ENCODE peak calls at places on chromosomes 5 and 9, in seven cellular contexts. D, U, I, K, R, M and S are unnamed samples.

GRCh38 chr5:78574157-78574673 is 74.4 kb downstream of the LHFPL2 start:
- DNase-seq in D (no peak), I (no peak), R (no peak), M (peak; percentile 65), U (peak; percentile 43), K (no peak), S (peak; percentile 26)

GRCh38 chr5:120314201-120314600 is 149.9 kb upstream of the PRR16 start:
- DNase-seq in U (peak; percentile 71), M (peak; percentile 68), R (no peak), D (no peak), I (no peak), K (no peak), S (no peak)

GRCh38 chr5:72920690-72921089 is 35.2 kb upstream of the FCHO2 start:
- DNase-seq in K (no peak), I (no peak), R (peak; percentile 26), D (no peak), M (peak; percentile 55), U (peak; percentile 60), S (no peak)

GRCh38 chr9:35105126-35105525 is 2.2 kb upstream of the STOML2 start:
- DNase-seq in M (no peak), I (no peak), D (no peak), U (no peak), R (no peak), K (no peak), S (no peak)

GRCh38 chr5:56977034-56977433 is 25.1 kb upstream of the MIER3 start:
- DNase-seq in R (no peak), M (no peak), D (no peak), K (peak; percentile 24), I (no peak), U (no peak), S (no peak)

GRCh38 chr5:69152731-69153130 is 14.2 kb upstream of the CCNB1 start:
- DNase-seq in K (no peak), R (no peak), M (no peak), U (no peak), D (no peak), I (no peak), S (no peak)

GRCh38 chr5:169629847-169630548 is 7.1 kb upstream of the DOCK2 start:
- DNase-seq in M (peak; percentile 92), R (no peak), K (no peak), D (no peak), I (no peak), U (peak; percentile 90), S (no peak)

GRCh38 chr5:55232985-55233928 is at the start of gene CCNO:
- DNase-seq in M (peak; percentile 86), R (peak; percentile 70), U (peak; percentile 69), D (no peak), I (peak; percentile 42), K (peak; percentile 90), S (peak; percentile 72)

GRCh38 chr5:93599427-93600146 is 16.6 kb downstream of the NR2F1 start:
- DNase-seq in K (no peak), M (no peak), I (no peak), D (no peak), R (no peak), U (no peak), S (no peak)

GRCh38 chr5:39586185-39586584 is 161.4 kb upstream of the DAB2 start:
- DNase-seq in M (no peak), D (no peak), U (no peak), R (no peak), K (no peak), I (no peak), S (no peak)

GRCh38 chr9:129550199-129550839 is 70.6 kb downstream of the C9orf50 start:
- DNase-seq in U (peak; percentile 55), I (peak; percentile 69), D (peak; percentile 83), M (peak; percentile 87), K (peak; percentile 80), R (no peak), S (peak; percentile 96)

GRCh38 chr5:94480511-94480910 is 137.9 kb downstream of the KIAA0825 start:
- DNase-seq in I (no peak), R (no peak), U (no peak), M (no peak), K (no peak), D (no peak), S (no peak)

GRCh38 chr9:123678038-123678877 is 251.7 kb downstream of the DENND1A start:
- DNase-seq in D (no peak), R (no peak), I (no peak), K (peak; percentile 62), M (peak; percentile 8), U (no peak), S (no peak)

GRCh38 chr5:81779125-81779934 is 28.4 kb upstream of the SSBP2 start:
- DNase-seq in M (peak; percentile 48), R (no peak), K (no peak), D (no peak), U (peak; percentile 48), I (no peak), S (peak; percentile 82)

GRCh38 chr5:27240791-27241190 is 202.4 kb upstream of the CDH9 start:
- DNase-seq in I (no peak), R (no peak), M (no peak), U (peak; percentile 33), K (no peak), D (no peak), S (no peak)

GRCh38 chr9:37939575-37940095 is 35.7 kb upstream of the SLC25A51 start:
- DNase-seq in D (no peak), R (no peak), M (peak; percentile 52), K (no peak), U (no peak), I (no peak), S (no peak)

GRCh38 chr5:68217476-68217984 is 2.0 kb downstream of the PIK3R1 start:
- DNase-seq in D (no peak), U (peak; percentile 34), I (no peak), M (peak; percentile 53), R (no peak), K (no peak), S (no peak)

GRCh38 chr9:83315649-83316048 is 222.6 kb downstream of the FRMD3 start:
- DNase-seq in R (no peak), K (no peak), U (no peak), I (no peak), M (no peak), D (no peak), S (no peak)

GRCh38 chr9:96674914-96675538 is 19.9 kb upstream of the PRXL2C start:
- DNase-seq in D (no peak), U (peak; percentile 77), K (no peak), M (peak; percentile 80), R (peak; percentile 81), I (no peak), S (no peak)

GRCh38 chr9:749712-750111 is 91.8 kb upstream of the DMRT1 start:
- DNase-seq in U (no peak), R (no peak), K (no peak), M (no peak), D (peak; percentile 43), I (no peak), S (no peak)

GRCh38 chr5:138091685-138092084 is 7.9 kb downstream of the WNT8A start:
- DNase-seq in M (no peak), U (no peak), K (no peak), I (no peak), D (no peak), R (no peak), S (no peak)

GRCh38 chr9:99377790-99378775 is 156.0 kb downstream of the SEC61B start:
- DNase-seq in R (no peak), D (no peak), U (no peak), K (no peak), M (peak; percentile 37), I (no peak), S (no peak)

GRCh38 chr9:137225701-137226331 is 842 bp downstream of the CYSRT1 start:
- DNase-seq in I (no peak), U (no peak), D (no peak), M (no peak), K (no peak), R (no peak), S (peak; percentile 80)

GRCh38 chr9:115117999-115118470 is at the start of gene TNC:
- DNase-seq in K (peak; percentile 65), D (peak; percentile 77), U (peak; percentile 75), R (no peak), I (peak; percentile 55), M (peak; percentile 97), S (peak; percentile 38)

GRCh38 chr9:77896269-77897245 is 135.1 kb downstream of the GNAQ start:
- DNase-seq in U (no peak), I (no peak), D (no peak), M (no peak), R (no peak), K (no peak), S (no peak)

GRCh38 chr9:745761-746414 is 95.6 kb upstream of the DMRT1 start:
- DNase-seq in M (no peak), R (no peak), D (no peak), U (no peak), I (no peak), K (no peak), S (no peak)

GRCh38 chr9:5361326-5362005 is 21.8 kb upstream of the RLN1 start:
- DNase-seq in I (no peak), D (no peak), R (no peak), K (no peak), M (no peak), U (no peak), S (no peak)

DNA sequence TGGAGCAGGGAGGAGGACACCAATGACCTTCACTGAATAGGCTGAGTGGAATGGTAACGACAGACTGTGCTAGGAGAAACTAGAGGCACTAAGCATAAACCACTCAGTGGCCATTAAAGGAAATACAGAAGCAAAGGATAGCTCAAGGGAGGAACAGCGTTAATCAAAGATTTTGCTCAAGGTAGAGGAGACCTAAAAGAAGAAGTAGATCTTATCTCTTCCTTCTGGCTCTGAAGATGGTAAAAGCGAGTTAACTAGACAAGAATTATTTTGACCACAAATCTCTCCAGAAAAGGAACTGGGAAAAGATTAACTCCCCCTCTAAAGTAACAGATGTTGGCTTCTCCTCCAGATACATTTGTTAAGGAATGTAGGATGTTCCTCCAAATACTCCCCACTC is 299.6 kb downstream of the EPB41L4A start:
- DNase-seq in U (no peak), K (no peak), I (no peak), D (no peak), R (no peak), M (no peak), S (no peak)
- TF ChIP-seq CTCF in U (no peak), K (no peak), I (no peak), D (no peak), R (no peak), M (no peak), S (no peak)

DNA sequence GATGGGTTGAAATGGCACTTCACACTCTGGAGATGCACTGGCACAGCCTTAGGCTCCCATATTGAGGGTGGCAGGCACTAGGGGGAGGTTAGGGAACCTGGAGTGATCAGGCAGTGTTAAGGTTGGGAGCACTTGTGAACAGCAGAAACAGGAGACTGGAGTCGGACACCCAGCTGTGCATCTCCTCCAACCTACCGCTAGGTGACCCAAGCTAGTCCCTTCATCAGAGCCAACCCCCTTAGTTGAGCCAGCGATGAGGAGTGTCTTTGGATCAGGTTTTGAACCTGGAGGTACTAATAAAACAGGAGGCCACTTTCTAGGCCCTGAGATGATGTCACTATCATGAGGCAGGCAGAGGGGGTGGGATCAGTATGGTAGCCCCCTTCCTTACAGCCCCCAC is 1.7 kb downstream of the ACTL7B start:
- DNase-seq in K (no peak), D (no peak), U (no peak), M (no peak), R (no peak), I (no peak), S (no peak)
- TF ChIP-seq CTCF in K (no peak), D (no peak), U (no peak), M (no peak), R (no peak), I (no peak), S (no peak)

GRCh38 chr5:152306386-152306785 is 98.7 kb downstream of the NMUR2 start:
- DNase-seq in D (no peak), U (no peak), R (no peak), K (no peak), M (no peak), I (no peak), S (no peak)
- TF ChIP-seq CTCF in D (no peak), U (no peak), R (no peak), K (no peak), M (no peak), I (no peak), S (no peak)

GRCh38 chr5:22708770-22709328 is 144.3 kb downstream of the CDH12 start:
- DNase-seq in D (no peak), U (no peak), K (peak; percentile 16), R (no peak), M (no peak), I (no peak), S (no peak)
- TF ChIP-seq CTCF in D (no peak), U (no peak), K (no peak), R (no peak), M (no peak), I (no peak), S (no peak)